ENCODE peak calls at places on chromosomes 2 and 18, in five cellular contexts. One of them, this sample, is unnamed.

GRCh38 chr18:26703170-26703933 is 155.0 kb upstream of the KCTD1 start:
- DNase-seq in NCI-H1694 treated with DMSO at 0.1 percent for 48 hours: no peak
- DNase-seq in HS-5: no peak
- DNase-seq in midbrain: no peak
- DNase-seq in nucleus accumbens: no peak
- DNase-seq in this sample: no peak

GRCh38 chr2:221553333-221553732 is 18.8 kb downstream of the EPHA4 start:
- DNase-seq in NCI-H1694 treated with DMSO at 0.1 percent for 48 hours: no peak
- DNase-seq in HS-5: no peak
- DNase-seq in midbrain: no peak
- DNase-seq in nucleus accumbens: no peak
- DNase-seq in this sample: no peak

GRCh38 chr2:101356486-101356885 is 30.8 kb downstream of the CREG2 start:
- DNase-seq in NCI-H1694 treated with DMSO at 0.1 percent for 48 hours: no peak
- DNase-seq in HS-5: no peak
- DNase-seq in midbrain: no peak
- DNase-seq in nucleus accumbens: no peak
- DNase-seq in this sample: no peak

GRCh38 chr2:31365348-31365747 is 49.2 kb downstream of the XDH start:
- DNase-seq in NCI-H1694 treated with DMSO at 0.1 percent for 48 hours: no peak
- DNase-seq in HS-5: no peak
- DNase-seq in midbrain: no peak
- DNase-seq in nucleus accumbens: no peak
- DNase-seq in this sample: no peak

GRCh38 chr2:232479341-232480200 is 8.1 kb downstream of the ECEL1 start:
- DNase-seq in NCI-H1694 treated with DMSO at 0.1 percent for 48 hours: no peak
- DNase-seq in HS-5: no peak
- DNase-seq in midbrain: no peak
- DNase-seq in nucleus accumbens: no peak
- DNase-seq in this sample: no peak

GRCh38 chr18:75915941-75916640 is 488.6 kb upstream of the SMIM21 start:
- DNase-seq in NCI-H1694 treated with DMSO at 0.1 percent for 48 hours: no peak
- DNase-seq in HS-5: no peak
- DNase-seq in midbrain: peak; percentile 5
- DNase-seq in nucleus accumbens: peak; percentile 44
- DNase-seq in this sample: peak; percentile 75

GRCh38 chr2:203891474-203891873 is 23.9 kb downstream of the CTLA4 start:
- DNase-seq in NCI-H1694 treated with DMSO at 0.1 percent for 48 hours: no peak
- DNase-seq in HS-5: no peak
- DNase-seq in midbrain: peak; percentile 21
- DNase-seq in nucleus accumbens: no peak
- DNase-seq in this sample: no peak

GRCh38 chr2:226835420-226835795 is 446 bp upstream of the RHBDD1 start:
- DNase-seq in NCI-H1694 treated with DMSO at 0.1 percent for 48 hours: no peak
- DNase-seq in HS-5: no peak
- DNase-seq in midbrain: no peak
- DNase-seq in nucleus accumbens: no peak
- DNase-seq in this sample: no peak

GRCh38 chr2:168928113-168928823 is 27.2 kb downstream of the G6PC2 start:
- DNase-seq in NCI-H1694 treated with DMSO at 0.1 percent for 48 hours: no peak
- DNase-seq in HS-5: no peak
- DNase-seq in midbrain: no peak
- DNase-seq in nucleus accumbens: no peak
- DNase-seq in this sample: no peak

GRCh38 chr18:30527226-30527625 is 515.3 kb downstream of the DSC3 start:
- DNase-seq in NCI-H1694 treated with DMSO at 0.1 percent for 48 hours: no peak
- DNase-seq in HS-5: no peak
- DNase-seq in midbrain: peak; percentile 22
- DNase-seq in nucleus accumbens: no peak
- DNase-seq in this sample: no peak

GRCh38 chr2:6186332-6187100 is 494.3 kb downstream of the SOX11 start:
- DNase-seq in NCI-H1694 treated with DMSO at 0.1 percent for 48 hours: no peak
- DNase-seq in HS-5: no peak
- DNase-seq in midbrain: no peak
- DNase-seq in nucleus accumbens: no peak
- DNase-seq in this sample: no peak

GRCh38 chr18:73340135-73340934 is 472.5 kb upstream of the NETO1 start:
- DNase-seq in NCI-H1694 treated with DMSO at 0.1 percent for 48 hours: no peak
- DNase-seq in HS-5: peak; percentile 24
- DNase-seq in midbrain: no peak
- DNase-seq in nucleus accumbens: no peak
- DNase-seq in this sample: no peak

GRCh38 chr2:228048838-228049490 is 132.5 kb downstream of the SPHKAP start:
- DNase-seq in NCI-H1694 treated with DMSO at 0.1 percent for 48 hours: peak; percentile 66
- DNase-seq in HS-5: peak; percentile 52
- DNase-seq in midbrain: peak; percentile 27
- DNase-seq in nucleus accumbens: no peak
- DNase-seq in this sample: no peak

GRCh38 chr2:120473522-120474271 is 127.8 kb downstream of the INHBB start:
- DNase-seq in NCI-H1694 treated with DMSO at 0.1 percent for 48 hours: no peak
- DNase-seq in HS-5: no peak
- DNase-seq in midbrain: no peak
- DNase-seq in nucleus accumbens: no peak
- DNase-seq in this sample: no peak

GRCh38 chr2:64259301-64259700 is 115.1 kb upstream of the PELI1 start:
- DNase-seq in NCI-H1694 treated with DMSO at 0.1 percent for 48 hours: no peak
- DNase-seq in HS-5: no peak
- DNase-seq in midbrain: no peak
- DNase-seq in nucleus accumbens: no peak
- DNase-seq in this sample: peak; percentile 63

GRCh38 chr2:29113891-29114321 is 1.3 kb upstream of the CLIP4 start:
- DNase-seq in NCI-H1694 treated with DMSO at 0.1 percent for 48 hours: no peak
- DNase-seq in HS-5: no peak
- DNase-seq in midbrain: no peak
- DNase-seq in nucleus accumbens: no peak
- DNase-seq in this sample: no peak

GRCh38 chr18:56973487-56973886 is 173.4 kb upstream of the BOD1L2 start:
- DNase-seq in NCI-H1694 treated with DMSO at 0.1 percent for 48 hours: no peak
- DNase-seq in HS-5: peak; percentile 13
- DNase-seq in midbrain: no peak
- DNase-seq in nucleus accumbens: no peak
- DNase-seq in this sample: no peak

GRCh38 chr18:54125429-54125828 is 99.0 kb downstream of the MBD2 start:
- DNase-seq in NCI-H1694 treated with DMSO at 0.1 percent for 48 hours: no peak
- DNase-seq in HS-5: no peak
- DNase-seq in midbrain: no peak
- DNase-seq in nucleus accumbens: no peak
- DNase-seq in this sample: no peak

GRCh38 chr2:85578243-85579180 is 1.1 kb downstream of the VAMP8 start:
- DNase-seq in NCI-H1694 treated with DMSO at 0.1 percent for 48 hours: no peak
- DNase-seq in HS-5: no peak
- DNase-seq in midbrain: no peak
- DNase-seq in nucleus accumbens: no peak
- DNase-seq in this sample: no peak

GRCh38 chr2:7929276-7929675 is 752.6 kb upstream of the ID2 start:
- DNase-seq in NCI-H1694 treated with DMSO at 0.1 percent for 48 hours: peak; percentile 71
- DNase-seq in HS-5: no peak
- DNase-seq in midbrain: no peak
- DNase-seq in nucleus accumbens: no peak
- DNase-seq in this sample: no peak

GRCh38 chr2:223203971-223204370 is 152.0 kb downstream of the KCNE4 start:
- DNase-seq in NCI-H1694 treated with DMSO at 0.1 percent for 48 hours: no peak
- DNase-seq in HS-5: peak; percentile 49
- DNase-seq in midbrain: no peak
- DNase-seq in nucleus accumbens: no peak
- DNase-seq in this sample: no peak

GRCh38 chr2:108922141-108922915 is 66.7 kb downstream of the EDAR start:
- DNase-seq in NCI-H1694 treated with DMSO at 0.1 percent for 48 hours: peak; percentile 11
- DNase-seq in HS-5: peak; percentile 32
- DNase-seq in midbrain: no peak
- DNase-seq in nucleus accumbens: no peak
- DNase-seq in this sample: no peak

GRCh38 chr2:1840046-1840445 is 95.7 kb upstream of the PXDN start:
- DNase-seq in NCI-H1694 treated with DMSO at 0.1 percent for 48 hours: no peak
- DNase-seq in HS-5: no peak
- DNase-seq in midbrain: no peak
- DNase-seq in nucleus accumbens: no peak
- DNase-seq in this sample: no peak

GRCh38 chr2:31110998-31111397 is 27.2 kb downstream of the GALNT14 start:
- DNase-seq in NCI-H1694 treated with DMSO at 0.1 percent for 48 hours: no peak
- DNase-seq in HS-5: no peak
- DNase-seq in midbrain: no peak
- DNase-seq in nucleus accumbens: no peak
- DNase-seq in this sample: no peak

GRCh38 chr2:173427887-173428683 is 73.4 kb downstream of the CDCA7 start:
- DNase-seq in NCI-H1694 treated with DMSO at 0.1 percent for 48 hours: peak; percentile 34
- DNase-seq in HS-5: no peak
- DNase-seq in midbrain: no peak
- DNase-seq in nucleus accumbens: no peak
- DNase-seq in this sample: no peak

GRCh38 chr18:49731421-49731841 is 81.9 kb downstream of the ACAA2 start:
- DNase-seq in NCI-H1694 treated with DMSO at 0.1 percent for 48 hours: no peak
- DNase-seq in HS-5: no peak
- DNase-seq in midbrain: no peak
- DNase-seq in nucleus accumbens: no peak
- DNase-seq in this sample: no peak

GRCh38 chr2:3079959-3080948 is 297.4 kb downstream of the EIPR1 start:
- DNase-seq in NCI-H1694 treated with DMSO at 0.1 percent for 48 hours: no peak
- DNase-seq in HS-5: no peak
- DNase-seq in midbrain: no peak
- DNase-seq in nucleus accumbens: no peak
- DNase-seq in this sample: no peak

GRCh38 chr2:56184500-56184996 is 758 bp downstream of the CCDC85A start:
- DNase-seq in NCI-H1694 treated with DMSO at 0.1 percent for 48 hours: no peak
- DNase-seq in HS-5: no peak
- DNase-seq in midbrain: no peak
- DNase-seq in nucleus accumbens: no peak
- DNase-seq in this sample: no peak

GRCh38 chr2:241764272-241765241 is 12.1 kb upstream of the GAL3ST2 start:
- DNase-seq in NCI-H1694 treated with DMSO at 0.1 percent for 48 hours: no peak
- DNase-seq in HS-5: no peak
- DNase-seq in midbrain: no peak
- DNase-seq in nucleus accumbens: no peak
- DNase-seq in this sample: no peak

GRCh38 chr2:52404046-52404445 is 1363.6 kb upstream of the CHAC2 start:
- DNase-seq in NCI-H1694 treated with DMSO at 0.1 percent for 48 hours: no peak
- DNase-seq in HS-5: no peak
- DNase-seq in midbrain: no peak
- DNase-seq in nucleus accumbens: no peak
- DNase-seq in this sample: no peak

GRCh38 chr2:158922610-158923009 is 45.8 kb upstream of the TANC1 start:
- DNase-seq in NCI-H1694 treated with DMSO at 0.1 percent for 48 hours: no peak
- DNase-seq in HS-5: no peak
- DNase-seq in midbrain: no peak
- DNase-seq in nucleus accumbens: no peak
- DNase-seq in this sample: no peak

GRCh38 chr2:45024600-45025291 is 15.5 kb upstream of the SIX2 start:
- DNase-seq in NCI-H1694 treated with DMSO at 0.1 percent for 48 hours: no peak
- DNase-seq in HS-5: peak; percentile 94
- DNase-seq in midbrain: peak; percentile 1
- DNase-seq in nucleus accumbens: no peak
- DNase-seq in this sample: no peak

GRCh38 chr18:57441395-57441794 is 6.2 kb downstream of the ONECUT2 start:
- DNase-seq in NCI-H1694 treated with DMSO at 0.1 percent for 48 hours: no peak
- DNase-seq in HS-5: no peak
- DNase-seq in midbrain: no peak
- DNase-seq in nucleus accumbens: no peak
- DNase-seq in this sample: no peak

GRCh38 chr2:204282525-204282924 is 262.8 kb upstream of the PARD3B start:
- DNase-seq in NCI-H1694 treated with DMSO at 0.1 percent for 48 hours: no peak
- DNase-seq in HS-5: no peak
- DNase-seq in midbrain: no peak
- DNase-seq in nucleus accumbens: no peak
- DNase-seq in this sample: no peak

GRCh38 chr18:61702007-61702406 is 190.8 kb downstream of the RNF152 start:
- DNase-seq in NCI-H1694 treated with DMSO at 0.1 percent for 48 hours: no peak
- DNase-seq in HS-5: peak; percentile 23
- DNase-seq in midbrain: no peak
- DNase-seq in nucleus accumbens: no peak
- DNase-seq in this sample: no peak

GRCh38 chr18:48847807-48848486 is 102.8 kb downstream of the SMAD7 start:
- DNase-seq in NCI-H1694 treated with DMSO at 0.1 percent for 48 hours: no peak
- DNase-seq in HS-5: no peak
- DNase-seq in midbrain: no peak
- DNase-seq in nucleus accumbens: no peak
- DNase-seq in this sample: no peak

This sample was measured in mesothelial cell of epicardium.